ENCODE peak calls at places on chromosome 15, in seven cellular contexts. B is NCI-H187; G is Right ventricle myocardium superior; Q is glutamatergic neuron; E is stimulated activated CD8-positive, alpha-beta memory T cell treated with anti-CD3 and anti-CD28 coated beads, Interleukin-15, amount 100 ng/mL, for 1 hour; X is GM23248; U is stimulated activated naive CD8-positive, alpha-beta T cell treated with anti-CD3 and anti-CD28 coated beads, Interleukin-15, Interleukin-2, amounts not matched to agents 100 U/mL and 50 U/mL, for 24 hours. F is an unnamed sample.

GRCh38 chr15:72112111-72112510 is 5.8 kb downstream of the MYO9A start:
- DNase-seq in U (no peak), E (no peak), Q (no peak), X (no peak), G (no peak), B (no peak), F (no peak)

GRCh38 chr15:57667171-57667924 is 39.2 kb upstream of the POLR2M start:
- DNase-seq in B (no peak), Q (no peak), G (no peak), E (no peak), X (peak), U (no peak), F (peak)

GRCh38 chr15:42503822-42504221 is 8.4 kb downstream of the SNAP23 start:
- DNase-seq in X (no peak), U (no peak), B (no peak), Q (no peak), G (no peak), E (no peak), F (no peak)

GRCh38 chr15:96340611-96341464 is 10.3 kb downstream of the NR2F2 start:
- DNase-seq in Q (peak), B (peak), E (no peak), X (peak), U (no peak), G (peak), F (peak)

GRCh38 chr15:44775923-44776322 is 39.6 kb downstream of the TRIM69 start:
- DNase-seq in Q (peak), U (no peak), G (no peak), E (no peak), B (no peak), X (peak), F (no peak)

GRCh38 chr15:81256916-81257315 is 60.2 kb downstream of the IL16 start:
- DNase-seq in E (no peak), U (no peak), X (peak), B (no peak), Q (no peak), G (no peak), F (peak)

GRCh38 chr15:62103431-62103830 is 36.7 kb downstream of the C2CD4A start:
- DNase-seq in Q (no peak), B (no peak), U (no peak), G (no peak), X (no peak), E (no peak), F (no peak)

GRCh38 chr15:57591822-57592367 is at the start of gene MYZAP:
- DNase-seq in X (peak), G (peak), B (no peak), Q (peak), E (no peak), U (peak), F (no peak)

GRCh38 chr15:64455951-64456350 is 4.4 kb upstream of the ZNF609 start:
- DNase-seq in E (no peak), U (no peak), Q (no peak), X (no peak), B (no peak), G (no peak), F (no peak)

GRCh38 chr15:29792426-29793159 is 29.7 kb downstream of the TJP1 start:
- DNase-seq in B (no peak), G (no peak), X (no peak), Q (no peak), E (no peak), U (no peak), F (no peak)

GRCh38 chr15:45630958-45631691 is 3.7 kb upstream of the SQOR start:
- DNase-seq in G (no peak), E (no peak), Q (no peak), U (no peak), B (no peak), X (peak), F (peak)

GRCh38 chr15:61907753-61908086 is 152.5 kb downstream of the VPS13C start:
- DNase-seq in X (no peak), G (no peak), Q (no peak), U (no peak), B (no peak), E (no peak), F (no peak)